ENCODE peak calls at places on chromosomes 4 and X, in four cellular contexts. W is putamen, D is GM03348, E is choroid plexus epithelial cell. J is an unnamed sample.

GRCh38 chr4:129515356-129515755 is 419.4 kb downstream of the C4orf33 start:
- DNase-seq in W (no peak), D (no peak), E (no peak), J (no peak)

GRCh38 chr4:125044886-125045285 is 269.9 kb upstream of the FAT4 start:
- DNase-seq in W (no peak), D (no peak), E (no peak), J (no peak)

GRCh38 chr4:145881991-145882390 is 56.6 kb downstream of the ZNF827 start:
- DNase-seq in W (no peak), D (no peak), E (no peak), J (peak; percentile 49)

GRCh38 chr4:7043521-7044414 is 596 bp downstream of the TADA2B start:
- DNase-seq in W (no peak), D (no peak), E (peak; percentile 45), J (peak; percentile 16)

GRCh38 chr4:107299646-107300045 is 263.5 kb upstream of the DKK2 start:
- DNase-seq in W (no peak), D (peak; percentile 3), E (no peak), J (no peak)

GRCh38 chr4:76547167-76547760 is 112.2 kb downstream of the SHROOM3 start:
- DNase-seq in W (no peak), D (no peak), E (no peak), J (no peak)

GRCh38 chr4:147547314-147548056 is 66.6 kb downstream of the EDNRA start:
- DNase-seq in W (no peak), D (peak; percentile 20), E (peak; percentile 89), J (no peak)

GRCh38 chrX:115531818-115532403 is 29.1 kb upstream of the PLS3 start:
- DNase-seq in W (no peak), D (peak; percentile 24), E (peak; percentile 50), J (peak; percentile 7)